ENCODE peak calls at places on chromosomes 4 and X, in six cellular contexts. Q is WTC11, Z is progenitor cell of endocrine pancreas, B is neural crest cell, X is fibroblast of pulmonary artery, Y is AG04449. L is an unnamed sample.

GRCh38 chrX:125131146-125131545 is 188.5 kb upstream of the TEX13C start:
- DNase-seq in Y (no peak), B (no peak), Q (no peak), Z (no peak), X (no peak), L (no peak)

GRCh38 chr4:23084559-23085248 is 392.0 kb downstream of the GBA3 start:
- DNase-seq in B (no peak), Z (no peak), Y (no peak), X (no peak), Q (no peak), L (no peak)

GRCh38 chr4:94758141-94758699 is 465 bp downstream of the BMPR1B start:
- DNase-seq in Z (peak), B (no peak), X (no peak), Y (no peak), Q (peak), L (no peak)

GRCh38 chr4:110540606-110541440 is 64.9 kb downstream of the ENPEP start:
- DNase-seq in X (peak), Q (no peak), Y (peak), B (no peak), Z (no peak), L (no peak)

GRCh38 chr4:30757357-30757756 is 37.2 kb downstream of the PCDH7 start:
- DNase-seq in Y (peak), X (peak), Q (no peak), Z (no peak), B (no peak), L (no peak)

GRCh38 chr4:139910106-139910505 is 243.9 kb downstream of the MAML3 start:
- DNase-seq in Q (no peak), B (no peak), Z (no peak), X (no peak), Y (no peak), L (no peak)

GRCh38 chr4:29708473-29708872 is 1011.7 kb upstream of the PCDH7 start:
- DNase-seq in B (no peak), Z (no peak), X (peak), Y (no peak), Q (no peak), L (no peak)

GRCh38 chr4:10098770-10099139 is 17.8 kb downstream of the WDR1 start:
- DNase-seq in Y (no peak), Q (no peak), X (peak), B (no peak), Z (no peak), L (no peak)

GRCh38 chr4:25535701-25536473 is 119.8 kb upstream of the SLC34A2 start:
- DNase-seq in Q (no peak), X (peak), B (no peak), Z (no peak), Y (no peak), L (no peak)

GRCh38 chr4:138114434-138114833 is 127.7 kb downstream of the SLC7A11 start:
- DNase-seq in Z (no peak), X (peak), B (no peak), Q (no peak), Y (no peak), L (peak)

GRCh38 chr4:3122081-3122563 is 47.6 kb downstream of the HTT start:
- DNase-seq in Y (no peak), Q (no peak), B (no peak), X (peak), Z (no peak), L (no peak)

GRCh38 chr4:77193511-77194236 is 36.7 kb downstream of the CCNG2 start:
- DNase-seq in B (no peak), X (no peak), Y (no peak), Q (peak), Z (no peak), L (peak)

GRCh38 chr4:76279462-76279861 is 27.1 kb upstream of the STBD1 start:
- DNase-seq in Q (no peak), B (no peak), Z (no peak), Y (no peak), X (no peak), L (no peak)

GRCh38 chr4:1592179-1593037 is 91.7 kb downstream of the FAM53A start:
- DNase-seq in Y (no peak), Z (no peak), B (no peak), Q (peak), X (no peak), L (no peak)

GRCh38 chrX:97628807-97629596 is 745.3 kb downstream of the RPA4 start:
- DNase-seq in Y (no peak), B (no peak), X (no peak), Z (no peak), Q (no peak), L (no peak)

GRCh38 chr4:15396157-15396800 is 31.6 kb upstream of the C1QTNF7 start:
- DNase-seq in B (peak), X (peak), Z (no peak), Q (peak), Y (no peak), L (peak)

GRCh38 chr4:67014592-67014991 is 530.7 kb downstream of the CENPC start:
- DNase-seq in Z (no peak), X (no peak), Y (no peak), Q (peak), B (no peak), L (no peak)

GRCh38 chr4:89117115-89117514 is 5.8 kb downstream of the TIGD2 start:
- DNase-seq in X (no peak), Z (no peak), Y (no peak), Q (no peak), B (no peak), L (no peak)

GRCh38 chr4:119735136-119735770 is 106.6 kb upstream of the PDE5A start:
- DNase-seq in X (peak), B (no peak), Q (no peak), Z (no peak), Y (peak), L (no peak)

GRCh38 chr4:88583643-88584470 is 8.4 kb upstream of the HERC3 start:
- DNase-seq in Z (no peak), B (no peak), Y (no peak), X (no peak), Q (no peak), L (no peak)

GRCh38 chrX:39476596-39476995 is 621.2 kb downstream of the BCOR start:
- DNase-seq in Z (no peak), Y (no peak), B (no peak), Q (no peak), X (no peak), L (no peak)

GRCh38 chrX:15158736-15159406 is 111.0 kb downstream of the ASB9 start:
- DNase-seq in B (no peak), Q (no peak), Z (no peak), Y (no peak), X (no peak), L (peak)

GRCh38 chrX:70669120-70669519 is 224.5 kb downstream of the DLG3 start:
- DNase-seq in X (no peak), Y (no peak), Q (no peak), B (no peak), Z (no peak), L (no peak)

GRCh38 chrX:12447448-12448154 is 309.3 kb downstream of the FRMPD4 start:
- DNase-seq in B (no peak), Y (peak), Z (no peak), X (peak), Q (no peak), L (no peak)

GRCh38 chr4:45629717-45630116 is 494.1 kb downstream of the GABRG1 start:
- DNase-seq in Q (no peak), X (no peak), Z (no peak), Y (no peak), B (no peak), L (no peak)

GRCh38 chrX:41634284-41634683 is 54.5 kb upstream of the GPR34 start:
- DNase-seq in X (peak), Z (no peak), Y (no peak), Q (no peak), B (no peak), L (no peak)

GRCh38 chr4:15675363-15675762 is 6.3 kb upstream of the FAM200B start:
- DNase-seq in X (no peak), Z (no peak), B (no peak), Q (no peak), Y (no peak), L (no peak)

GRCh38 chrX:9459349-9459748 is 5.5 kb upstream of the TBL1X start:
- DNase-seq in Q (no peak), X (no peak), Z (no peak), B (no peak), Y (no peak), L (no peak)

GRCh38 chr4:143359794-143360193 is 23.1 kb downstream of the GAB1 start:
- DNase-seq in Y (no peak), Q (no peak), Z (no peak), X (no peak), B (no peak), L (no peak)

GRCh38 chrX:129653985-129654651 is 638 bp downstream of the APLN start:
- DNase-seq in Q (peak), Y (no peak), B (peak), Z (no peak), X (no peak), L (no peak)

GRCh38 chr4:87908341-87908740 is 67.2 kb upstream of the SPP1 start:
- DNase-seq in B (no peak), X (no peak), Z (no peak), Q (no peak), Y (no peak), L (no peak)

GRCh38 chrX:65194547-65194946 is 218.3 kb upstream of the ZC4H2 start:
- DNase-seq in Z (no peak), B (no peak), Y (no peak), X (no peak), Q (no peak), L (no peak)

GRCh38 chrX:65195621-65196020 is 219.4 kb upstream of the ZC4H2 start:
- DNase-seq in Q (no peak), X (no peak), Y (no peak), B (no peak), Z (no peak), L (no peak)

GRCh38 chrX:65196758-65197371 is 220.6 kb upstream of the ZC4H2 start:
- DNase-seq in Q (peak), B (peak), X (no peak), Y (no peak), Z (peak), L (no peak)
- TF ChIP-seq CTCF in Q (no peak), B (peak), X (no peak), Y (no peak), Z (peak), L (no peak)

DNA sequence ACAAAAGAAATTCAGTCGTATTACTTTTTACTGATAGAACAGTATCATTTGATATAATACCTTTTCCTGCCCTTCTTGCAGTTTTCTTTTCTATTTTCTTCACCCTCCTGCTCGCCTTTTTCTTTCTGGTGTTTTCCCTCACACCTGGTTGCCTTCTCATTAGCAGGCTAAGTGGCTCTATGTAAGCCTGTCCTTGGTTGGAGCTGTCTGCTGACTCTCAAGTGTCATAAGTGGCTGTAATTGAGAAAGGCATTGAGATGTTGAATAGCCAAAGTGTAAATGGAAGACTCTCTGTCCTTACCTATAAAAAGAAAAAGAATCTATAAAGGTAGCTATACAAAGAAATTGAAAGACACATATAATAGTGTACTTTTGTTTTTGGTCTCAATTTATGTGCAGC is 180.7 kb downstream of the ADGRL3 start:
- DNase-seq in Y (no peak), B (no peak), Z (no peak), Q (no peak), X (no peak), L (no peak)
- TF ChIP-seq CTCF in Y (no peak), B (no peak), Z (no peak), Q (no peak), X (no peak), L (no peak)

GRCh38 chrX:103157511-103158316 is 57.2 kb upstream of the BEX4 start:
- DNase-seq in Z (no peak), X (peak), Q (no peak), Y (no peak), B (peak), L (peak)
- TF ChIP-seq CTCF in Z (peak), X (peak), Q (peak), Y (peak), B (peak), L (peak)

GRCh38 chr4:8241895-8242696 is 27.5 kb upstream of the HTRA3 start:
- DNase-seq in X (peak), Q (peak), Z (peak), Y (peak), B (peak), L (peak)
- TF ChIP-seq CTCF in X (peak), Q (peak), Z (peak), Y (peak), B (peak), L (peak)

DNA sequence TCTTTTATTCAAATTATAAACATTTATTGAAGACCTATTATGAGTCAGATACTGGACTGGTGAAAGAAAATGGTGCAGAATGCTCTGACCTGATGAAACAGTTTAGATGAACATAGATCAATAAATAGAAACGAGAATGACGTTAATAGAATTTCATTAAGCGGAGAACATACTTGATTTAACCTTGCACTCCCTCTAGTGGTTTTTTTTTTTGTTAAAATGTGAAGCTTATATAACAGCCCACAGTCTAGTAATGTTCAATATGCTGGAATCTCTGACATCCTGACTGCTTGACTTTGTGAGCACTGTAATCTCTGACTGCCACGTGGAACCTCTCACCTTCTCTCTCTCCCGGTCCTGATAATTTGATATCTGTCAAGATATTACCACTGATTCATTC is 32.3 kb downstream of the HDAC8 start:
- DNase-seq in B (no peak), Q (no peak), Z (no peak), X (peak), Y (no peak), L (no peak)
- TF ChIP-seq CTCF in B (peak), Q (no peak), Z (peak), X (peak), Y (no peak), L (peak)